ENCODE peak calls at places on chromosomes 1 and 21, in eight cellular contexts. Q is coronary artery, J is hepatocyte, M is lung, X is HepG2, B is GM13976, L is GM06990, Y is fibroblast of pulmonary artery. R is an unnamed sample.
A peak's percentile ranks its signal among the peaks of the same experiment; 100 is the strongest.

GRCh38 chr1:167602840-167603239 is 27.2 kb upstream of the RCSD1 start:
- DNase-seq in Q (no peak), J (no peak), M (no peak), X (no peak), B (peak; percentile 25), L (no peak), Y (no peak), R (no peak)

GRCh38 chr21:46376231-46376628 is 52.3 kb downstream of the PCNT start:
- DNase-seq in Q (no peak), J (no peak), M (no peak), X (no peak), B (no peak), L (no peak), Y (no peak), R (no peak)

GRCh38 chr1:51661081-51661518 is 44.2 kb downstream of the OSBPL9 start:
- DNase-seq in Q (no peak), J (peak; percentile 41), M (no peak), X (no peak), B (no peak), L (no peak), Y (peak; percentile 96), R (peak; percentile 95)

GRCh38 chr1:15736035-15736665 is at the start of gene SLC25A34:
- DNase-seq in Q (no peak), J (no peak), M (peak; percentile 71), X (peak; percentile 42), B (no peak), L (no peak), Y (no peak), R (no peak)

GRCh38 chr1:168987330-168987729 is 119.2 kb upstream of the ATP1B1 start:
- DNase-seq in Q (no peak), J (no peak), M (no peak), X (no peak), B (no peak), L (no peak), Y (no peak), R (no peak)

GRCh38 chr1:204218552-204218951 is 4.8 kb upstream of the GOLT1A start:
- DNase-seq in Q (no peak), J (no peak), M (no peak), X (no peak), B (no peak), L (no peak), Y (no peak), R (no peak)

GRCh38 chr1:91608876-91609275 is 108.2 kb downstream of the CDC7 start:
- DNase-seq in Q (no peak), J (peak; percentile 28), M (no peak), X (no peak), B (no peak), L (no peak), Y (peak; percentile 16), R (peak; percentile 24)

GRCh38 chr21:33974513-33975468 is 59.2 kb upstream of the ATP5PO start:
- DNase-seq in Q (no peak), J (no peak), M (no peak), X (no peak), B (no peak), L (no peak), Y (no peak), R (no peak)

GRCh38 chr1:160004001-160004400 is 27.8 kb downstream of the PIGM start:
- DNase-seq in Q (no peak), J (no peak), M (no peak), X (no peak), B (no peak), L (no peak), Y (no peak), R (no peak)

GRCh38 chr1:205191617-205192016 is 19.9 kb downstream of the DSTYK start:
- DNase-seq in Q (no peak), J (no peak), M (no peak), X (no peak), B (no peak), L (no peak), Y (no peak), R (no peak)

GRCh38 chr1:159947942-159948341 is 2.5 kb upstream of the IGSF9 start:
- DNase-seq in Q (no peak), J (no peak), M (no peak), X (no peak), B (no peak), L (no peak), Y (no peak), R (no peak)

GRCh38 chr1:41102208-41102607 is 80.7 kb upstream of the SLFNL1 start:
- DNase-seq in Q (peak; percentile 93), J (peak; percentile 72), M (peak; percentile 79), X (no peak), B (no peak), L (no peak), Y (peak; percentile 98), R (peak; percentile 98)

GRCh38 chr21:38725196-38726157 is 80.3 kb upstream of the ETS2 start:
- DNase-seq in Q (no peak), J (no peak), M (no peak), X (no peak), B (no peak), L (no peak), Y (no peak), R (no peak)

GRCh38 chr1:221468556-221468955 is 273.3 kb downstream of the DUSP10 start:
- DNase-seq in Q (no peak), J (no peak), M (no peak), X (no peak), B (no peak), L (no peak), Y (no peak), R (no peak)

GRCh38 chr1:9833632-9834031 is 9.9 kb upstream of the CLSTN1 start:
- DNase-seq in Q (no peak), J (no peak), M (no peak), X (no peak), B (no peak), L (no peak), Y (no peak), R (no peak)

GRCh38 chr1:45922374-45922773 is 119.0 kb downstream of the MAST2 start:
- DNase-seq in Q (no peak), J (no peak), M (no peak), X (no peak), B (no peak), L (no peak), Y (no peak), R (no peak)

GRCh38 chr1:222058249-222058648 is 316.4 kb upstream of the DUSP10 start:
- DNase-seq in Q (no peak), J (no peak), M (no peak), X (no peak), B (no peak), L (no peak), Y (no peak), R (no peak)

GRCh38 chr1:147771216-147772125 is 11.1 kb upstream of the GJA5 start:
- DNase-seq in Q (peak; percentile 94), J (no peak), M (no peak), X (no peak), B (no peak), L (no peak), Y (no peak), R (no peak)

GRCh38 chr1:20359451-20360330 is 69.0 kb downstream of the VWA5B1 start:
- DNase-seq in Q (no peak), J (no peak), M (no peak), X (no peak), B (no peak), L (no peak), Y (no peak), R (no peak)

GRCh38 chr1:161763522-161764098 is 2.5 kb upstream of the ATF6 start:
- DNase-seq in Q (no peak), J (peak; percentile 38), M (no peak), X (peak; percentile 46), B (no peak), L (no peak), Y (no peak), R (no peak)

GRCh38 chr21:26096494-26096893 is 74.1 kb downstream of the APP start:
- DNase-seq in Q (no peak), J (no peak), M (no peak), X (no peak), B (no peak), L (no peak), Y (no peak), R (no peak)

GRCh38 chr1:33036051-33036525 is 595 bp downstream of the AK2 start:
- DNase-seq in Q (no peak), J (peak; percentile 44), M (no peak), X (peak; percentile 37), B (no peak), L (no peak), Y (no peak), R (no peak)

GRCh38 chr1:9258629-9259028 is 24.1 kb downstream of the H6PD start:
- DNase-seq in Q (no peak), J (no peak), M (no peak), X (no peak), B (no peak), L (no peak), Y (no peak), R (no peak)

GRCh38 chr1:233326995-233327937 is at the start of gene MAP3K21:
- DNase-seq in Q (no peak), J (peak; percentile 94), M (peak; percentile 97), X (no peak), B (peak; percentile 83), L (peak; percentile 86), Y (peak; percentile 16), R (peak; percentile 20)
- TF ChIP-seq CTCF in Q (no peak), J (no peak), M (no peak), X (no peak), B (no peak), L (no peak), Y (no peak), R (no peak)

DNA sequence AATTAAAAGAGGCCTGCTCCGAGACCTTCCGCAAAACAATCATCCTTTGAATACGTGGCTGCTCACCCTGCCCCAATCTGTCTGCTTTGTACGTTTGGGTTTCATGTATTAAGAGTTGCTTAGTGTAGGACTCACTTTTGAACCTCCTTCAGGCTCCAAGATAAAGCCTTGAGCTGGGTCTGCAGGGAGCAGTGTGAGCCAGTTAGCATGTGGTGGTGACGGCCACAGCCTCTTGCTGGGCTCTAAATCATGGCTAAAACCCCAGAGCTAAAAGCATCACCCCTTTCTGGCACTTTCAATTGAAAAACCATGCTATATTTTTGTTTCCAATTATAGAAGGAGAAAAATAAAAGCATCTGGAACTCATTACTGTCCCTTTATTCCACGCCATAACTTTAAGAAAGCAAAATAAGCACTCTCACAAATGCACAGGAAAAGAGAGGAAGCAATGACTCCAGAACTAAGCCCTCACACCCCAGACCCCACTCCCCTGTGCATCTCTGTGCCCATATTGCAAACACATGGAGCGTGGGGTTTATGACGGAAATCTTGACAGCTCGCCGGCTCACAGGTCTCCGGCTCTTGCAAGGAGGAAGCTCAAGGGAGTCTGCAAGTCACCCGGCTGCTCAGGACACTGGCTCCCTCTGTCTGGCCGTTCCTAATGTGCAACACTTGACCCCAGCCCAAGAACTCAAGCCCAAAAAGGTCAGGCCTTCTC is 135.5 kb downstream of the MIS18A start:
- DNase-seq in Q (no peak), J (peak; percentile 56), M (no peak), X (no peak), B (no peak), L (no peak), Y (no peak), R (no peak)
- TF ChIP-seq CTCF in Q (no peak), J (peak; percentile 26), M (no peak), X (no peak), B (no peak), L (no peak), Y (no peak), R (no peak)

GRCh38 chr1:43503534-43503933 is 27.1 kb upstream of the PTPRF start:
- DNase-seq in Q (no peak), J (no peak), M (peak; percentile 16), X (no peak), B (no peak), L (no peak), Y (no peak), R (no peak)
- TF ChIP-seq CTCF in Q (no peak), J (no peak), M (no peak), X (no peak), B (no peak), L (no peak), Y (no peak), R (no peak)

GRCh38 chr1:28668191-28668955 is at the start of gene GMEB1:
- DNase-seq in Q (peak; percentile 89), J (peak; percentile 97), M (peak; percentile 85), X (peak; percentile 73), B (peak; percentile 97), L (peak; percentile 88), Y (peak; percentile 85), R (peak; percentile 94)
- TF ChIP-seq CTCF in Q (no peak), J (no peak), M (no peak), X (no peak), B (no peak), L (no peak), Y (no peak), R (no peak)